ENCODE peak calls at places on chromosomes 4 and X, in eight cellular contexts. V is 8988T, S is astrocyte of the cerebellum, O is sigmoid colon, D is GF-D8, Q is renal cortical epithelial cell, I is HEK293T, K is anterior cingulate cortex. F is an unnamed sample.

GRCh38 chr4:24810016-24810415 is 14.6 kb downstream of the SOD3 start:
- DNase-seq in V (no peak), S (no peak), O (no peak), D (no peak), Q (no peak), I (no peak), K (no peak), F (peak; percentile 8)

GRCh38 chr4:38925492-38926418 is 58.1 kb downstream of the FAM114A1 start:
- DNase-seq in V (no peak), S (no peak), O (peak; percentile 71), D (no peak), Q (no peak), I (peak; percentile 9), K (no peak), F (no peak)

GRCh38 chr4:8591626-8592365 is 769 bp upstream of the CPZ start:
- DNase-seq in V (peak; percentile 46), S (no peak), O (no peak), D (no peak), Q (no peak), I (no peak), K (no peak), F (no peak)

GRCh38 chr4:170887396-170887795 is 797.6 kb upstream of the AADAT start:
- DNase-seq in V (no peak), S (no peak), O (no peak), D (no peak), Q (peak; percentile 11), I (no peak), K (no peak), F (no peak)

GRCh38 chr4:101649790-101650450 is 140.6 kb upstream of the BANK1 start:
- DNase-seq in V (no peak), S (no peak), O (no peak), D (no peak), Q (no peak), I (no peak), K (no peak), F (no peak)

GRCh38 chrX:45063319-45064095 is 137.2 kb downstream of the DIPK2B start:
- DNase-seq in V (no peak), S (peak; percentile 31), O (no peak), D (no peak), Q (peak; percentile 63), I (no peak), K (no peak), F (no peak)

GRCh38 chr4:38154681-38155588 is 194.7 kb downstream of the PTTG2 start:
- DNase-seq in V (no peak), S (no peak), O (no peak), D (peak; percentile 19), Q (peak; percentile 82), I (no peak), K (peak; percentile 13), F (no peak)

GRCh38 chr4:116664198-116664597 is 421.2 kb downstream of the TRAM1L1 start:
- DNase-seq in V (no peak), S (no peak), O (no peak), D (no peak), Q (no peak), I (peak; percentile 14), K (no peak), F (no peak)

GRCh38 chr4:167767281-167767680 is 325.1 kb upstream of the ANXA10 start:
- DNase-seq in V (no peak), S (no peak), O (no peak), D (no peak), Q (no peak), I (no peak), K (no peak), F (no peak)

GRCh38 chr4:115873048-115873447 is 759.6 kb upstream of the NDST4 start:
- DNase-seq in V (no peak), S (no peak), O (no peak), D (no peak), Q (no peak), I (no peak), K (no peak), F (no peak)

GRCh38 chrX:115067812-115068211 is 50.4 kb upstream of the IL13RA2 start:
- DNase-seq in V (no peak), S (peak; percentile 5), O (no peak), D (no peak), Q (no peak), I (no peak), K (no peak), F (no peak)

GRCh38 chr4:169117591-169118081 is 107.6 kb upstream of the CBR4 start:
- DNase-seq in V (no peak), S (no peak), O (no peak), D (no peak), Q (no peak), I (no peak), K (no peak), F (peak; percentile 45)

GRCh38 chr4:6716018-6716911 is at the start of gene BLOC1S4:
- DNase-seq in V (peak; percentile 87), S (peak; percentile 80), O (peak; percentile 94), D (peak; percentile 77), Q (peak; percentile 71), I (peak; percentile 96), K (peak; percentile 72), F (peak; percentile 75)

F was measured in skeletal muscle cell.